ENCODE peak calls at places on chromosomes 16 and 17, in six cellular contexts. O is left lung, K is RCC 7860, H is tibial artery, U is posterior cingulate gyrus, V is EH. D is an unnamed sample.

GRCh38 chr17:82095777-82096708 is 2.0 kb downstream of the FASN start:
- DNase-seq in V (no peak), H (no peak), K (no peak), U (no peak), O (no peak), D (no peak)

GRCh38 chr17:42698736-42699414 is 16.5 kb downstream of the CNTNAP1 start:
- DNase-seq in O (peak), V (peak), H (no peak), K (no peak), U (no peak), D (no peak)

GRCh38 chr16:49556252-49557069 is 182.9 kb downstream of the C16orf78 start:
- DNase-seq in U (no peak), H (no peak), K (no peak), O (no peak), V (peak), D (no peak)

GRCh38 chr17:75516619-75517276 is 420 bp downstream of the TSEN54 start:
- DNase-seq in U (no peak), K (no peak), V (peak), H (no peak), O (no peak), D (no peak)

GRCh38 chr16:21167360-21167759 is 8.9 kb downstream of the LDAF1 start:
- DNase-seq in U (no peak), O (no peak), K (peak), H (no peak), V (peak), D (no peak)

GRCh38 chr16:48829361-48829760 is 219.4 kb upstream of the N4BP1 start:
- DNase-seq in U (no peak), V (no peak), K (no peak), O (no peak), H (no peak), D (no peak)

GRCh38 chr16:21097151-21097550 is 53.5 kb downstream of the DNAH3 start:
- DNase-seq in K (no peak), U (no peak), O (no peak), H (no peak), V (peak), D (no peak)

GRCh38 chr16:2846511-2847310 is 11.3 kb downstream of the PRSS22 start:
- DNase-seq in O (no peak), U (no peak), H (no peak), V (peak), K (peak), D (no peak)

GRCh38 chr17:10013360-10014112 is 108.5 kb upstream of the RCVRN start:
- DNase-seq in K (no peak), V (no peak), O (peak), U (no peak), H (no peak), D (no peak)

GRCh38 chr16:19410435-19411153 is 7.1 kb upstream of the TMC5 start:
- DNase-seq in U (no peak), V (no peak), K (no peak), H (peak), O (peak), D (no peak)

GRCh38 chr17:9274119-9274445 is 252.8 kb downstream of the NTN1 start:
- DNase-seq in O (no peak), K (no peak), H (no peak), U (no peak), V (no peak), D (no peak)

GRCh38 chr17:55172612-55173011 is 92.1 kb upstream of the HLF start:
- DNase-seq in K (no peak), H (no peak), U (no peak), O (no peak), V (no peak), D (no peak)

GRCh38 chr17:78432226-78432894 is 53.9 kb downstream of the PGS1 start:
- DNase-seq in V (no peak), U (peak), H (no peak), K (no peak), O (no peak), D (peak)

D was measured in occipital lobe.